ENCODE peak calls at places on chromosomes 11 and 22, in six cellular contexts. Y is GM12865; P is activated T-cell treated with anti-CD3 and anti-CD28 coated beads, Interleukin-2, amount 50 U/mL, for 48 hours; N is activated CD4-positive, alpha-beta T cell treated with anti-CD3 and anti-CD28 coated beads, Interleukin-2, amount 50 U/mL, for 24 hours; Q is stimulated activated CD4-positive, alpha-beta T cell treated with anti-CD3 and anti-CD28 coated beads, Interleukin-2, amount 100 ng/mL, for 48 hours; F is cardiac fibroblast. C is an unnamed sample.

GRCh38 chr11:18081551-18081950 is 24.3 kb downstream of the SAAL1 start:
- DNase-seq in Y (no peak), P (no peak), N (no peak), Q (no peak), F (no peak), C (no peak)

GRCh38 chr11:107858217-107859070 is at the start of gene SLC35F2:
- DNase-seq in Y (peak; percentile 94), P (peak; percentile 81), N (peak; percentile 58), Q (peak; percentile 63), F (peak; percentile 61), C (peak; percentile 62)

GRCh38 chr11:116895053-116895757 is 57.8 kb upstream of the APOA1 start:
- DNase-seq in Y (peak; percentile 7), P (no peak), N (no peak), Q (no peak), F (peak; percentile 28), C (no peak)

GRCh38 chr11:75495749-75496641 is 29.7 kb downstream of the GDPD5 start:
- DNase-seq in Y (no peak), P (no peak), N (no peak), Q (no peak), F (no peak), C (no peak)

GRCh38 chr11:68115285-68115684 is 5.9 kb downstream of the CHKA start:
- DNase-seq in Y (no peak), P (no peak), N (no peak), Q (no peak), F (no peak), C (no peak)

GRCh38 chr11:122720482-122720881 is 65.0 kb downstream of the UBASH3B start:
- DNase-seq in Y (no peak), P (no peak), N (no peak), Q (no peak), F (no peak), C (no peak)

GRCh38 chr11:42631223-42631843 is 680.5 kb upstream of the API5 start:
- DNase-seq in Y (no peak), P (no peak), N (no peak), Q (no peak), F (peak; percentile 64), C (no peak)

GRCh38 chr11:133819916-133820315 is 25.4 kb downstream of the SPATA19 start:
- DNase-seq in Y (no peak), P (no peak), N (no peak), Q (no peak), F (no peak), C (no peak)

GRCh38 chr11:2585566-2586090 is 114.2 kb downstream of the KCNQ1OT1 start:
- DNase-seq in Y (no peak), P (no peak), N (no peak), Q (no peak), F (no peak), C (peak; percentile 6)

GRCh38 chr22:45240810-45241631 is at the start of gene KIAA0930:
- DNase-seq in Y (peak; percentile 87), P (peak; percentile 85), N (peak; percentile 67), Q (peak; percentile 75), F (peak; percentile 69), C (peak; percentile 64)

GRCh38 chr11:32231909-32232493 is 141.1 kb downstream of the RCN1 start:
- DNase-seq in Y (peak; percentile 54), P (peak; percentile 23), N (no peak), Q (no peak), F (peak; percentile 50), C (no peak)

C was measured in activated T-helper 2 cell treated with anti-CD3 and anti-CD28 coated beads, Interferon-gamma antibody, Interleukin-2, Interleukin-4, amounts not matched to agents 10 μg/mL and 5 μg/mL and 100 μg/mL, durations not matched to agents 14 hours and 24 hours and 36 hours.